ENCODE peak calls at places on chromosomes 3 and 15, in nine cellular contexts. B, X, E, S, H, P, A, O and T are unnamed samples.

GRCh38 chr3:74883690-74884089 is 269.2 kb upstream of the CNTN3 start:
- DNase-seq in B (peak; percentile 19), X (no peak), E (peak; percentile 15), S (no peak), H (peak; percentile 34), P (no peak), A (no peak), O (peak; percentile 5), T (peak; percentile 21)

GRCh38 chr3:49747792-49748480 is 24.2 kb upstream of the GMPPB start:
- DNase-seq in B (no peak), X (no peak), E (peak; percentile 82), S (no peak), H (peak; percentile 82), P (no peak), A (no peak), O (peak; percentile 79), T (peak; percentile 85)

GRCh38 chr3:126352476-126353454 is 4.4 kb downstream of the KLF15 start:
- DNase-seq in B (no peak), X (no peak), E (no peak), S (no peak), H (peak; percentile 81), P (peak; percentile 15), A (peak; percentile 82), O (peak; percentile 40), T (peak; percentile 16)

GRCh38 chr15:100786139-100786531 is 93.5 kb upstream of the ALDH1A3 start:
- DNase-seq in B (no peak), X (no peak), E (no peak), S (no peak), H (no peak), P (no peak), A (no peak), O (no peak), T (no peak)

GRCh38 chr3:96836153-96836915 is 21.9 kb downstream of the EPHA6 start:
- DNase-seq in B (no peak), X (no peak), E (no peak), S (no peak), H (no peak), P (no peak), A (no peak), O (no peak), T (no peak)

GRCh38 chr3:27756877-27757276 is 34.8 kb upstream of the EOMES start:
- DNase-seq in B (no peak), X (no peak), E (peak; percentile 88), S (no peak), H (no peak), P (no peak), A (no peak), O (no peak), T (no peak)

GRCh38 chr3:89572261-89572660 is 464.8 kb downstream of the EPHA3 start:
- DNase-seq in B (no peak), X (no peak), E (peak; percentile 12), S (no peak), H (peak; percentile 46), P (no peak), A (no peak), O (peak; percentile 15), T (peak; percentile 4)

GRCh38 chr3:134917631-134918030 is 122.6 kb downstream of the EPHB1 start:
- DNase-seq in B (no peak), X (no peak), E (no peak), S (no peak), H (no peak), P (no peak), A (no peak), O (no peak), T (no peak)

GRCh38 chr3:71057526-71057894 is 526.0 kb downstream of the FOXP1 start:
- DNase-seq in B (no peak), X (no peak), E (peak; percentile 84), S (no peak), H (no peak), P (no peak), A (no peak), O (peak; percentile 50), T (no peak)

GRCh38 chr3:11024181-11024580 is 31.6 kb downstream of the SLC6A1 start:
- DNase-seq in B (no peak), X (no peak), E (no peak), S (no peak), H (no peak), P (no peak), A (no peak), O (no peak), T (no peak)

GRCh38 chr3:111252795-111253194 is 181.2 kb downstream of the NECTIN3 start:
- DNase-seq in B (peak; percentile 18), X (no peak), E (peak; percentile 67), S (no peak), H (peak; percentile 81), P (no peak), A (no peak), O (peak; percentile 51), T (peak; percentile 54)

GRCh38 chr3:39809995-39810595 is 686 bp downstream of the MYRIP start:
- DNase-seq in B (peak; percentile 2), X (no peak), E (no peak), S (no peak), H (no peak), P (no peak), A (peak; percentile 59), O (no peak), T (no peak)
- H3K4me3 ChIP-seq in B (peak overlapping the region; percentile 65), X (no peak overlapping the region), E (peak overlapping the region; percentile 29), S (peak overlapping the region; percentile 49), H (no peak overlapping the region), P (peak overlapping the region; percentile 73), A (peak overlapping the region; percentile 57), O (no peak overlapping the region), T (peak overlapping the region; percentile 33)

GRCh38 chr3:72675243-72675642 is 173.0 kb downstream of the SHQ1 start:
- DNase-seq in B (no peak), X (no peak), E (no peak), S (no peak), H (no peak), P (no peak), A (no peak), O (no peak), T (no peak)

GRCh38 chr3:72678892-72679291 is 169.4 kb downstream of the SHQ1 start:
- DNase-seq in B (no peak), X (no peak), E (peak; percentile 78), S (no peak), H (no peak), P (no peak), A (no peak), O (no peak), T (no peak)

GRCh38 chr3:72669224-72669623 is 179.0 kb downstream of the SHQ1 start:
- DNase-seq in B (no peak), X (no peak), E (no peak), S (no peak), H (no peak), P (no peak), A (no peak), O (no peak), T (no peak)

GRCh38 chr3:72678380-72678779 is 169.9 kb downstream of the SHQ1 start:
- DNase-seq in B (no peak), X (no peak), E (no peak), S (no peak), H (no peak), P (no peak), A (no peak), O (no peak), T (no peak)

GRCh38 chr3:72673011-72673771 is 175.1 kb downstream of the SHQ1 start:
- DNase-seq in B (no peak), X (no peak), E (no peak), S (no peak), H (no peak), P (no peak), A (no peak), O (no peak), T (no peak)
- TF ChIP-seq CTCF in B (no peak), X (no peak), E (no peak), S (no peak), H (no peak), P (no peak), A (no peak), O (no peak), T (no peak)

GRCh38 chr3:21752749-21753347 is 1.8 kb upstream of the ZNF385D start:
- DNase-seq in B (peak; percentile 5), X (no peak), E (peak; percentile 73), S (no peak), H (peak; percentile 86), P (no peak), A (no peak), O (peak; percentile 49), T (peak; percentile 75)

GRCh38 chr3:21751891-21752290 is 881 bp upstream of the ZNF385D start:
- DNase-seq in B (no peak), X (no peak), E (no peak), S (no peak), H (no peak), P (no peak), A (no peak), O (no peak), T (no peak)

GRCh38 chr3:21750291-21750690 is 719 bp downstream of the ZNF385D start:
- DNase-seq in B (no peak), X (no peak), E (peak; percentile 79), S (no peak), H (peak; percentile 40), P (no peak), A (no peak), O (peak; percentile 38), T (peak; percentile 34)

GRCh38 chr3:21747376-21747775 is 3.6 kb downstream of the ZNF385D start:
- DNase-seq in B (no peak), X (no peak), E (peak; percentile 12), S (no peak), H (no peak), P (no peak), A (no peak), O (no peak), T (no peak)

DNA sequence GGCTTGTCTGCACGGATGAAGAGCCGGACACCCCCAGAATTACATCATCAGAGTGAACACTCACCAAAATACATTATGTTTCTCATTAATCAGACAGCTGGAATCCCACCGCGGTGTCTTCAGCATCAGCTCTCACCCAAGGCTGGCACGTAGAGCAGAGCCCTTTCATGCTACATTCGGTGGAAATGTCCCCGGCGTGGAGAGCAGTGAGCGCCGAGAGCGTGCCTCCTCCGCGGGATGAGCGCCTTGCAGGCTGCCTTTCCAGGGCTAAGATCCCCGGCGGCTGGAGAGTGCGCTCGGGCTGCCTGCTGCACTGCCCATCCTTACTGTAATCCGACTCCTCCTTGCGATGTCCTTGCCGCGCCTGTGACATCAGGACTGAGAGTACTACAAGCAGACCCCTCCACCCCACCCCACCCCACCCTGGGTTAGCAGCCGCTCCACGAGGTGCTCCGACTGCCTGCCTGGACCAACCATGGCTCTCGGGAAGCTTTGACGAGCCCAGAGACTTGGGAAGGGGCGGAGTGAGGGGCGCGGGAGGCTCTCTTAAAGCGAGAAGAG is at the start of gene ZNF385D:
- DNase-seq in B (no peak), X (no peak), E (peak; percentile 33), S (no peak), H (peak; percentile 55), P (peak; percentile 29), A (peak; percentile 61), O (peak; percentile 33), T (peak; percentile 56)
- H3K4me3 ChIP-seq in B (no peak within 1 kb of the TSS), X (no peak within 1 kb of the TSS), E (peak within 1 kb of the TSS; percentile 23), S (no peak within 1 kb of the TSS), H (peak within 1 kb of the TSS; percentile 49), P (peak within 1 kb of the TSS; percentile 61), A (peak within 1 kb of the TSS; percentile 29), O (peak within 1 kb of the TSS; percentile 35), T (peak within 1 kb of the TSS; percentile 54)

DNA sequence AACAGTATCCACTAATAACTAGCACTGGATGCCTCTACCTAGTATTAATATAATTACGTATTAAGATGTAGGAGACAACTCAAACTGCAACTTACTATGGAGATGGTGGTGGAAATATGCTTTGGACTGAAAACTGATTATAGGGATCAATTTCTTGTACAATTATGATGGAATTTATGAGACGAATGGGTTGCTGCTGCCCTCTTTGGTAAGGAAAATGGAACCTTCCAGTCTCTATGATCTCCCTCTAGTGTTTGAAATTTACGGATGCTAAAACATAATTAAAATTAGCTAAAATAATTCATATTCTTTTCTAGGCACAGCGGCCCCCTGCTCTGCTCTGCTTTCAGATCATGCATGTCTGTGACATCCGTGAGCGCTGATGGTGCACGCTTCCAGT is 132.3 kb downstream of the NR2F2 start:
- DNase-seq in B (no peak), X (no peak), E (no peak), S (no peak), H (peak; percentile 32), P (no peak), A (no peak), O (peak; percentile 15), T (peak; percentile 2)
- TF ChIP-seq CTCF in B (peak; percentile 31), X (no peak), E (no peak), S (no peak), H (peak; percentile 46), P (no peak), A (no peak), O (peak; percentile 43), T (peak; percentile 9)